ENCODE peak calls at places on chromosomes 7 and 10, in six cellular contexts. F, K, X, D, L and Q are unnamed samples.

GRCh38 chr10:14687340-14687739 is 87.4 kb downstream of the FAM107B start:
- DNase-seq in F (no peak), K (no peak), X (no peak), D (no peak), L (no peak), Q (no peak)

GRCh38 chr7:135277161-135277560 is 43.5 kb downstream of the STRA8 start:
- DNase-seq in F (no peak), K (no peak), X (no peak), D (no peak), L (no peak), Q (no peak)

GRCh38 chr10:60905580-60905979 is 38.4 kb downstream of the RHOBTB1 start:
- DNase-seq in F (no peak), K (peak), X (no peak), D (no peak), L (no peak), Q (no peak)

GRCh38 chr10:77692782-77693181 is 55.2 kb upstream of the KCNMA1 start:
- DNase-seq in F (peak), K (peak), X (peak), D (no peak), L (no peak), Q (peak)

GRCh38 chr10:124175701-124176100 is 82.3 kb upstream of the CHST15 start:
- DNase-seq in F (no peak), K (no peak), X (no peak), D (no peak), L (no peak), Q (no peak)

GRCh38 chr7:44067064-44067951 is 1.9 kb upstream of the PGAM2 start:
- DNase-seq in F (no peak), K (no peak), X (no peak), D (no peak), L (no peak), Q (no peak)

GRCh38 chr10:85510682-85511081 is 855.9 kb downstream of the GRID1 start:
- DNase-seq in F (no peak), K (no peak), X (no peak), D (no peak), L (no peak), Q (no peak)

GRCh38 chr10:14481752-14482151 is 151.0 kb upstream of the FRMD4A start:
- DNase-seq in F (no peak), K (peak), X (no peak), D (no peak), L (no peak), Q (no peak)

GRCh38 chr7:82080254-82080924 is 310.5 kb upstream of the HGF start:
- DNase-seq in F (no peak), K (no peak), X (no peak), D (no peak), L (no peak), Q (no peak)

GRCh38 chr7:86629-87028 is 105.7 kb upstream of the FAM20C start:
- DNase-seq in F (no peak), K (no peak), X (no peak), D (no peak), L (no peak), Q (no peak)

GRCh38 chr10:110989016-110989415 is 69.6 kb downstream of the SHOC2 start:
- DNase-seq in F (peak), K (peak), X (peak), D (no peak), L (no peak), Q (peak)

GRCh38 chr7:54705436-54705835 is 53.6 kb downstream of the SEC61G start:
- DNase-seq in F (peak), K (peak), X (peak), D (no peak), L (peak), Q (peak)

GRCh38 chr7:129975309-129975708 is 22.5 kb upstream of the UBE2H start:
- DNase-seq in F (no peak), K (no peak), X (no peak), D (no peak), L (no peak), Q (no peak)

GRCh38 chr10:115654961-115655360 is 561.8 kb downstream of the ATRNL1 start:
- DNase-seq in F (peak), K (peak), X (no peak), D (no peak), L (no peak), Q (no peak)

GRCh38 chr10:28077889-28078288 is 79.0 kb upstream of the ODAD2 start:
- DNase-seq in F (peak), K (peak), X (peak), D (peak), L (peak), Q (peak)

GRCh38 chr7:104926905-104927454 is 87.0 kb upstream of the KMT2E start:
- DNase-seq in F (no peak), K (no peak), X (no peak), D (no peak), L (no peak), Q (no peak)

GRCh38 chr7:28018020-28018419 is 162.6 kb downstream of the JAZF1 start:
- DNase-seq in F (no peak), K (no peak), X (no peak), D (no peak), L (no peak), Q (no peak)

GRCh38 chr10:117257701-117258100 is 16.8 kb downstream of the SLC18A2 start:
- DNase-seq in F (no peak), K (no peak), X (no peak), D (no peak), L (no peak), Q (no peak)

GRCh38 chr7:2735744-2736143 is 47.7 kb downstream of the AMZ1 start:
- DNase-seq in F (no peak), K (no peak), X (no peak), D (no peak), L (no peak), Q (no peak)

GRCh38 chr10:25696013-25696708 is 237.9 kb upstream of the MYO3A start:
- DNase-seq in F (no peak), K (no peak), X (no peak), D (no peak), L (no peak), Q (no peak)

GRCh38 chr10:23742368-23742767 is 303.5 kb downstream of the OTUD1 start:
- DNase-seq in F (no peak), K (no peak), X (no peak), D (no peak), L (no peak), Q (no peak)

GRCh38 chr7:76063525-76063924 is 15.6 kb downstream of the MDH2 start:
- DNase-seq in F (peak), K (no peak), X (no peak), D (no peak), L (no peak), Q (peak)

GRCh38 chr7:45184326-45185027 is 26.9 kb downstream of the RAMP3 start:
- DNase-seq in F (no peak), K (no peak), X (no peak), D (no peak), L (no peak), Q (no peak)

GRCh38 chr10:75319274-75319673 is 82.3 kb downstream of the ZNF503 start:
- DNase-seq in F (no peak), K (no peak), X (no peak), D (no peak), L (no peak), Q (no peak)

GRCh38 chr7:108004220-108005142 is 1.5 kb upstream of the LAMB1 start:
- DNase-seq in F (no peak), K (peak), X (no peak), D (no peak), L (no peak), Q (peak)

GRCh38 chr10:120422459-120422858 is 34.6 kb upstream of the PLPP4 start:
- DNase-seq in F (peak), K (peak), X (no peak), D (no peak), L (no peak), Q (peak)

GRCh38 chr10:33235271-33235884 is 99.1 kb downstream of the NRP1 start:
- DNase-seq in F (no peak), K (peak), X (no peak), D (no peak), L (no peak), Q (no peak)

GRCh38 chr7:109956916-109957315 is 1134.0 kb upstream of the LRRN3 start:
- DNase-seq in F (no peak), K (no peak), X (no peak), D (peak), L (no peak), Q (no peak)

GRCh38 chr7:143299346-143299745 is 11.2 kb downstream of the CASP2 start:
- DNase-seq in F (no peak), K (peak), X (no peak), D (no peak), L (no peak), Q (no peak)

GRCh38 chr10:13420532-13421307 is 72.6 kb upstream of the SEPHS1 start:
- DNase-seq in F (no peak), K (no peak), X (no peak), D (no peak), L (no peak), Q (no peak)
- H3K27ac ChIP-seq in F (no peak), K (no peak), X (no peak), D (no peak), L (no peak), Q (no peak)

GRCh38 chr7:128744366-128744905 is 5.3 kb downstream of the CALU start:
- DNase-seq in F (no peak), K (no peak), X (no peak), D (no peak), L (no peak), Q (no peak)

GRCh38 chr7:128740996-128741395 is 1.8 kb downstream of the CALU start:
- DNase-seq in F (no peak), K (peak), X (no peak), D (no peak), L (no peak), Q (no peak)

GRCh38 chr7:128741491-128741890 is 2.3 kb downstream of the CALU start:
- DNase-seq in F (no peak), K (no peak), X (no peak), D (no peak), L (no peak), Q (no peak)

GRCh38 chr7:128742206-128742605 is 3.0 kb downstream of the CALU start:
- DNase-seq in F (peak), K (peak), X (no peak), D (no peak), L (no peak), Q (peak)

DNA sequence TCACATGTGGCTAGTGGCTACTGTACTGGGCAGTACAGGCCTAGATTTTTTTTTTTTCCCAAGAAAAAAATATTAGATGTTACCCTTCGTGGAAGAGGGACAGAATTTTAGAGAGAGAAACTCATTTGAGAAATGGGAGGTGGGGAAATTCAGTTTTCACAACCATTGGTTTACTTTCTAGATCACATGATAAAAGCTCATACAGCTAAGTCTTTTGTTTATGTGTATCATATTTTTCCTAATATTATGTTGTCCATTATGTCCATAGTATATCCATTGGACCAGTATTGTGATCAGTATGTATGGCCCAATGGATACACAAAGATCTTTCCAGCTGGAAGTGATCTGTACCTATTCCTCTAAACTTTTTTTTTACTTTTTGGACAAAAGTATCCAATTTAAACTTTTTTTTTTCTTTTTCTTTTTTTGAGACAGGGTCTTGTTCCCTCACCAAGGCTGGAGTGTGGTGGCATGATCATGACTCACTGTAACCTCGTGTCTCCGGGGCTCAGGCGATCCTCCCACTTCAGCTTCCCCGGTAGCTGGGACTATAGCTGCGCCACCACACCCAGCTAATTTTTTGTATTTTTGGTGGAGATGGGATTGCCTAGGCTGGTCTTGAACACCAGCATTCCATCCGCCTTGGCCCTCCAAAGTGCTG is 4.1 kb downstream of the CALU start:
- DNase-seq in F (no peak), K (peak), X (no peak), D (no peak), L (no peak), Q (no peak)
- H3K27ac ChIP-seq in F (peak), K (peak), X (no peak), D (no peak), L (no peak), Q (no peak)

GRCh38 chr10:79249156-79250121 is 97.8 kb upstream of the PPIF start:
- DNase-seq in F (no peak), K (no peak), X (no peak), D (no peak), L (no peak), Q (no peak)

GRCh38 chr10:79250259-79250658 is 97.0 kb upstream of the PPIF start:
- DNase-seq in F (no peak), K (no peak), X (no peak), D (no peak), L (no peak), Q (no peak)

GRCh38 chr10:79247373-79248137 is 99.7 kb upstream of the PPIF start:
- DNase-seq in F (no peak), K (no peak), X (no peak), D (no peak), L (no peak), Q (no peak)

GRCh38 chr10:79246606-79247275 is 100.5 kb upstream of the PPIF start:
- DNase-seq in F (no peak), K (no peak), X (no peak), D (no peak), L (no peak), Q (no peak)

GRCh38 chr10:79248341-79248931 is 98.8 kb upstream of the PPIF start:
- DNase-seq in F (no peak), K (peak), X (no peak), D (no peak), L (no peak), Q (no peak)
- H3K27ac ChIP-seq in F (peak), K (no peak), X (no peak), D (no peak), L (no peak), Q (no peak)

GRCh38 chr10:21092683-21093524 is 195.8 kb upstream of the NEBL start:
- DNase-seq in F (peak), K (no peak), X (no peak), D (no peak), L (no peak), Q (no peak)

GRCh38 chr10:21097926-21098355 is 200.8 kb upstream of the NEBL start:
- DNase-seq in F (no peak), K (no peak), X (no peak), D (no peak), L (no peak), Q (no peak)

GRCh38 chr10:21099291-21099800 is 202.2 kb upstream of the NEBL start:
- DNase-seq in F (no peak), K (no peak), X (no peak), D (no peak), L (no peak), Q (no peak)

GRCh38 chr10:21095494-21096055 is 198.5 kb upstream of the NEBL start:
- DNase-seq in F (no peak), K (no peak), X (no peak), D (no peak), L (no peak), Q (no peak)

DNA sequence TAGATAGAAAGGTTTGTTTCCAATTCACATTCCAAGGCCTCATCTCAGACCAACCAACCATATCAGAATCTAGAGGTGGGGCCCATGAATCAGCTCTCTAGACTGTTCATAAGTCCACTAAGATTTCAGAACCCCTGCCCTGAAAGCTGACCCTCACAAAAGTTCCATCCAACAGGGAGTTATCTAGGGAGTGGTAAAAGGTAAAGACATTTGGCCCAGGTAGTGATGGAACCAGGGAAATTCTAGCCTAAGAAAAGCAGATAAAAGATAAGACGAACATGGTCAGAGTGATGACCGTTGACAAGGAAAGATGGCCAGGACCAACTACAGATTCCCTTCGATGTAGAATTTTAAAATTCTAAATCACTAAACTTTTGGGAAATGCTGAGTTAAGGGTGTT is 198.0 kb upstream of the NEBL start:
- DNase-seq in F (no peak), K (no peak), X (no peak), D (no peak), L (no peak), Q (no peak)
- H3K27ac ChIP-seq in F (no peak), K (no peak), X (no peak), D (no peak), L (no peak), Q (no peak)

DNA sequence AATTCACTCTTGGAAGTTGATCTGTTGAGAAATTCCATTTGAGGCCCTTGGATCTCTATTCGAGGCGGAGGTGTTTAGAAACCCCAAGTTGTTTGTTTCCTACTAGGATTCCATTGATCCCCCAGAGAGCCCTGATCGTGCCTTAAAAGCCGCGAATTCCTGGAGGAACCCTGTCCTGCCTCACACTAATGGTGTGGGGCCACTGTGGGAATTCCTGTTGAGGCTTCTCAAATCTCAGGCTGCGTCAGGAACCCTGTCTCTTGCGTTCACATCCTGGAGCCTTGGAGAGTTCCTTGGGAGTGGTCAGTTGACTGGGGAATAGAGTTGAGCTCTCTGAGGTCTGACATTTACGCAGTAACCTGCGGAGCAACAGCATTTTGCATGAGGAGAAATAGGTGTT is 1.2 kb downstream of the CFAP69 start:
- DNase-seq in F (peak), K (peak), X (no peak), D (peak), L (no peak), Q (no peak)
- H3K27ac ChIP-seq in F (no peak), K (no peak), X (no peak), D (no peak), L (no peak), Q (no peak)